ENCODE peak calls at places on chromosomes 13 and 19, in ten cellular contexts. R, O, M, Y, P, V, F, C, S and B are unnamed samples.

GRCh38 chr13:106151056-106151699 is 384.3 kb downstream of the EFNB2 start:
- DNase-seq in C (peak), S (no peak), M (no peak), Y (no peak), V (no peak), F (no peak), R (no peak), O (peak), P (no peak), B (no peak)

GRCh38 chr13:43629691-43630480 is 156.9 kb downstream of the ENOX1 start:
- DNase-seq in V (no peak), M (no peak), R (no peak), F (no peak), C (no peak), S (no peak), Y (no peak), P (no peak), O (no peak), B (no peak)

GRCh38 chr19:16441661-16442071 is 30.1 kb downstream of the EPS15L1 start:
- DNase-seq in S (no peak), C (peak), F (no peak), O (peak), Y (no peak), R (no peak), P (no peak), V (no peak), M (no peak), B (no peak)

GRCh38 chr13:40445557-40445990 is 220.9 kb downstream of the FOXO1 start:
- DNase-seq in O (peak), F (peak), M (no peak), Y (no peak), C (peak), P (peak), S (peak), V (no peak), R (peak), B (no peak)

GRCh38 chr13:29922896-29923295 is 72.5 kb upstream of the UBL3 start:
- DNase-seq in M (no peak), R (no peak), S (no peak), O (peak), P (no peak), Y (no peak), F (no peak), C (no peak), V (no peak), B (no peak)

GRCh38 chr13:40096357-40096911 is 441.0 kb downstream of the COG6 start:
- DNase-seq in O (no peak), P (no peak), S (no peak), V (no peak), C (no peak), M (no peak), Y (no peak), R (no peak), F (no peak), B (no peak)

GRCh38 chr19:38851622-38852230 is 1.9 kb upstream of the HNRNPL start:
- DNase-seq in R (peak), S (peak), M (peak), V (peak), C (peak), F (peak), P (peak), O (peak), Y (peak), B (peak)

GRCh38 chr19:44180968-44181367 is 16.1 kb downstream of the ZNF226 start:
- DNase-seq in O (no peak), M (no peak), S (no peak), C (no peak), F (no peak), P (no peak), R (no peak), V (no peak), Y (no peak), B (no peak)

GRCh38 chr13:71459708-71460107 is 407.3 kb downstream of the DACH1 start:
- DNase-seq in R (no peak), O (no peak), S (no peak), V (no peak), P (no peak), M (no peak), F (no peak), C (no peak), Y (no peak), B (no peak)

GRCh38 chr13:31761951-31762350 is 22.6 kb downstream of the RXFP2 start:
- DNase-seq in O (no peak), Y (no peak), C (no peak), S (no peak), P (no peak), V (no peak), F (no peak), R (no peak), M (no peak), B (no peak)

GRCh38 chr13:69903081-69903480 is 204.5 kb upstream of the ATXN8OS start:
- DNase-seq in C (no peak), O (no peak), S (no peak), R (no peak), P (no peak), Y (no peak), M (no peak), F (no peak), V (no peak), B (no peak)

GRCh38 chr19:52099497-52100138 is 4.1 kb upstream of the ZNF841 start:
- DNase-seq in P (no peak), R (no peak), F (no peak), Y (no peak), C (no peak), V (no peak), M (no peak), S (no peak), O (peak), B (no peak)

GRCh38 chr19:4375620-4376228 is 24.6 kb downstream of the SH3GL1 start:
- DNase-seq in P (peak), Y (peak), R (no peak), S (no peak), F (no peak), O (peak), V (no peak), M (no peak), C (peak), B (peak)

GRCh38 chr19:18649371-18650047 is 12.7 kb downstream of the KLHL26 start:
- DNase-seq in P (peak), V (no peak), F (peak), R (peak), S (no peak), O (no peak), Y (peak), C (peak), M (no peak), B (peak)

GRCh38 chr19:38917921-38918491 is 6.0 kb upstream of the CCER2 start:
- DNase-seq in C (no peak), F (no peak), P (no peak), V (no peak), Y (peak), R (no peak), O (peak), M (no peak), S (no peak), B (no peak)

GRCh38 chr19:48174445-48175030 is 4.1 kb downstream of the ZSWIM9 start:
- DNase-seq in S (no peak), O (no peak), Y (no peak), V (no peak), F (no peak), P (no peak), M (no peak), R (no peak), C (no peak), B (no peak)

GRCh38 chr13:49099513-49099877 is 120.6 kb upstream of the MLNR start:
- DNase-seq in C (no peak), Y (no peak), P (no peak), S (no peak), F (no peak), O (no peak), R (no peak), V (no peak), M (no peak), B (no peak)
- H3K27ac ChIP-seq in C (peak), Y (no peak), P (peak), S (peak), F (peak), O (peak), R (peak), V (peak), M (no peak), B (no peak)

GRCh38 chr13:20810808-20811207 is 37.0 kb upstream of the EEF1AKMT1 start:
- DNase-seq in P (no peak), O (no peak), F (no peak), V (no peak), M (no peak), R (no peak), C (no peak), S (no peak), Y (no peak), B (no peak)

GRCh38 chr13:20815469-20815868 is 41.7 kb upstream of the EEF1AKMT1 start:
- DNase-seq in S (no peak), M (no peak), V (no peak), C (peak), R (no peak), O (peak), F (no peak), Y (no peak), P (no peak), B (no peak)

GRCh38 chr13:20819715-20820114 is 46.0 kb upstream of the EEF1AKMT1 start:
- DNase-seq in S (no peak), M (no peak), Y (no peak), V (no peak), P (no peak), O (no peak), R (no peak), C (no peak), F (no peak), B (no peak)

GRCh38 chr13:20812890-20813289 is 39.1 kb upstream of the EEF1AKMT1 start:
- DNase-seq in P (no peak), F (no peak), M (no peak), R (no peak), S (no peak), Y (no peak), V (no peak), C (peak), O (no peak), B (no peak)

GRCh38 chr13:20814224-20814910 is 40.6 kb upstream of the EEF1AKMT1 start:
- DNase-seq in O (peak), Y (peak), P (peak), R (peak), C (peak), M (no peak), S (peak), V (peak), F (peak), B (no peak)
- H3K27ac ChIP-seq in O (peak), Y (peak), P (peak), R (peak), C (peak), M (no peak), S (peak), V (peak), F (peak), B (no peak)

DNA sequence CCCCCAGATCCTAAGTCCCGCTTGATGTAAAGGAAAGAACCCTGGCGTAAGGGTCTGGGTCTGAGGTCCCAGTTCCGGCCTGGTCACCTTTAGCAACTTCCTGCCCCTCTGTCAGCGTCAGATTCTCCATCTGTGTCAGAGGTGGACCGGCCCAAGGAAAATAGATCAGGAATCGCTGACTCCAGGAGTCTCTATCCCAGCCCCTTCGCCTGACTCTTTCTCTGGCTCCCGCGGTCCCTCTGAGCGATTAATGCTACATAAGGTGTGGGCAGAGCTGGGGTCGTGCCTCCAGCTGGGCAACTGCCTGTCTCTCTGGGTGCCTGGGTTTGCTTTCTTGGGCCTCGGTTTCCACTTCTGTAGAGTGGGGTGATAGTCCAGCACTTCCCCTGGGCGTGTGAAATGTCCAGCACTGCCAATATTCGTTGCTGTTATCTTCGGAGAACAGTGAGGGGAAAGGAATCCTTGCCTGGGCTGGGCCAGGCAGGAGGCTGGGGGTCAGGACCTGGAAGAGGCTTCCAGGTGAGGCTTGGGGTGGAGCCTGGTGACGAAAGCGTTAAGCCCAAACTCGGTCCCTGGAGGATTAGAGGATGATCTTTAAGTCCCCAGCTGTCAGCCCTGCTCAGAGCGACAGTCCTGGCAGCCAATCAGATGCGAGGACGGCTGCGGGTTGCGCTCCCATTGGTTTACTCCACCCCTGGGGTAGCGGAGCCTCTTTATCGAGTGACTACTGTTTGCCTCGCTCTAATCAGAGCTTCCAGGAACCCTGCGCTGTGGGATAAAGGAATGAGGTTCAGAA is 767 bp downstream of the ABCA7 start:
- DNase-seq in C (peak), F (peak), V (no peak), Y (peak), O (peak), M (peak), R (peak), S (peak), P (peak), B (peak)
- H3K27ac ChIP-seq in C (no peak), F (peak), V (no peak), Y (no peak), O (peak), M (peak), R (peak), S (peak), P (peak), B (peak)

GRCh38 chr13:98141938-98142426 is 912 bp upstream of the FARP1 start:
- DNase-seq in M (no peak), S (peak), Y (no peak), V (no peak), R (peak), C (no peak), P (peak), F (peak), O (no peak), B (no peak)
- H3K27ac ChIP-seq in M (no peak), S (peak), Y (no peak), V (no peak), R (peak), C (no peak), P (peak), F (no peak), O (no peak), B (no peak)